ENCODE peak calls at places on chromosomes 4 and X, in nine cellular contexts. One of them, this sample, is unnamed. For H3K36me3, the result is how much of the 10 kb centered on the place peaks cover.

GRCh38 chr4:154465085-154465484 is 26.5 kb downstream of the DCHS2 start:
- DNase-seq in K562: peak
- DNase-seq in tibial nerve: no peak
- DNase-seq in IMR-90: no peak
- DNase-seq in heart left ventricle: no peak
- DNase-seq in stomach: no peak
- DNase-seq in sigmoid colon: no peak
- DNase-seq in H1: no peak
- DNase-seq in suprapubic skin: no peak
- DNase-seq in this sample: no peak

GRCh38 chrX:106707771-106708454 is 18.6 kb upstream of the RNF128 start:
- DNase-seq in suprapubic skin: no peak
- DNase-seq in sigmoid colon: no peak
- DNase-seq in heart left ventricle: no peak
- DNase-seq in stomach: no peak
- DNase-seq in H1: no peak
- DNase-seq in K562: no peak
- DNase-seq in tibial nerve: no peak
- DNase-seq in IMR-90: peak
- DNase-seq in this sample: no peak

GRCh38 chr4:28772066-28772465 is 1911.4 kb downstream of the STIM2 start:
- DNase-seq in tibial nerve: no peak
- DNase-seq in IMR-90: peak
- DNase-seq in stomach: no peak
- DNase-seq in K562: no peak
- DNase-seq in suprapubic skin: no peak
- DNase-seq in heart left ventricle: no peak
- DNase-seq in sigmoid colon: no peak
- DNase-seq in H1: no peak
- DNase-seq in this sample: no peak

GRCh38 chrX:67317725-67318124 is 226.1 kb upstream of the AR start:
- DNase-seq in H1: no peak
- DNase-seq in K562: no peak
- DNase-seq in heart left ventricle: no peak
- DNase-seq in sigmoid colon: no peak
- DNase-seq in suprapubic skin: no peak
- DNase-seq in IMR-90: no peak
- DNase-seq in tibial nerve: no peak
- DNase-seq in stomach: no peak
- DNase-seq in this sample: no peak

GRCh38 chrX:23292979-23293651 is 41.5 kb upstream of the PTCHD1 start:
- DNase-seq in heart left ventricle: no peak
- DNase-seq in sigmoid colon: peak
- DNase-seq in tibial nerve: no peak
- DNase-seq in H1: no peak
- DNase-seq in stomach: no peak
- DNase-seq in suprapubic skin: no peak
- DNase-seq in IMR-90: no peak
- DNase-seq in K562: no peak
- DNase-seq in this sample: no peak

GRCh38 chrX:109716431-109717028 is 16.5 kb downstream of the ACSL4 start:
- DNase-seq in H1: no peak
- DNase-seq in stomach: no peak
- DNase-seq in heart left ventricle: no peak
- DNase-seq in suprapubic skin: no peak
- DNase-seq in sigmoid colon: no peak
- DNase-seq in tibial nerve: no peak
- DNase-seq in K562: no peak
- DNase-seq in IMR-90: peak
- DNase-seq in this sample: no peak

GRCh38 chrX:119753001-119753400 is 5.4 kb upstream of the SOWAHD start:
- DNase-seq in sigmoid colon: no peak
- DNase-seq in K562: no peak
- DNase-seq in suprapubic skin: no peak
- DNase-seq in tibial nerve: no peak
- DNase-seq in heart left ventricle: no peak
- DNase-seq in IMR-90: no peak
- DNase-seq in H1: no peak
- DNase-seq in stomach: no peak
- DNase-seq in this sample: no peak

GRCh38 chr4:185412412-185412811 is 13.4 kb downstream of the UFSP2 start:
- DNase-seq in tibial nerve: no peak
- DNase-seq in H1: no peak
- DNase-seq in heart left ventricle: no peak
- DNase-seq in stomach: no peak
- DNase-seq in sigmoid colon: no peak
- DNase-seq in IMR-90: peak
- DNase-seq in suprapubic skin: no peak
- DNase-seq in K562: no peak
- DNase-seq in this sample: no peak

GRCh38 chrX:126552313-126553022 is at the start of gene DCAF12L1:
- DNase-seq in suprapubic skin: no peak
- DNase-seq in H1: peak
- DNase-seq in IMR-90: no peak
- DNase-seq in K562: no peak
- DNase-seq in stomach: peak
- DNase-seq in sigmoid colon: no peak
- DNase-seq in heart left ventricle: no peak
- DNase-seq in tibial nerve: no peak
- DNase-seq in this sample: no peak

GRCh38 chr4:72505314-72505744 is 63.7 kb downstream of the ADAMTS3 start:
- DNase-seq in tibial nerve: no peak
- DNase-seq in K562: peak
- DNase-seq in suprapubic skin: peak
- DNase-seq in sigmoid colon: no peak
- DNase-seq in IMR-90: peak
- DNase-seq in stomach: no peak
- DNase-seq in H1: peak
- DNase-seq in heart left ventricle: no peak
- DNase-seq in this sample: no peak

GRCh38 chr4:166012129-166013078 is 139.4 kb downstream of the TLL1 start:
- DNase-seq in sigmoid colon: no peak
- DNase-seq in K562: no peak
- DNase-seq in stomach: no peak
- DNase-seq in tibial nerve: no peak
- DNase-seq in suprapubic skin: no peak
- DNase-seq in heart left ventricle: no peak
- DNase-seq in IMR-90: no peak
- DNase-seq in H1: no peak
- DNase-seq in this sample: no peak

GRCh38 chr4:74111990-74112389 is 13.0 kb upstream of the CXCL2 start:
- DNase-seq in IMR-90: peak
- DNase-seq in H1: no peak
- DNase-seq in stomach: no peak
- DNase-seq in sigmoid colon: no peak
- DNase-seq in K562: no peak
- DNase-seq in heart left ventricle: no peak
- DNase-seq in tibial nerve: no peak
- DNase-seq in suprapubic skin: peak
- DNase-seq in this sample: no peak

GRCh38 chrX:31058284-31058683 is 13.6 kb downstream of the FTHL17 start:
- DNase-seq in sigmoid colon: no peak
- DNase-seq in tibial nerve: no peak
- DNase-seq in H1: no peak
- DNase-seq in stomach: no peak
- DNase-seq in suprapubic skin: no peak
- DNase-seq in K562: no peak
- DNase-seq in IMR-90: no peak
- DNase-seq in heart left ventricle: no peak
- DNase-seq in this sample: no peak

GRCh38 chr4:137993232-137993631 is 248.9 kb downstream of the SLC7A11 start:
- DNase-seq in stomach: no peak
- DNase-seq in IMR-90: no peak
- DNase-seq in H1: no peak
- DNase-seq in K562: no peak
- DNase-seq in sigmoid colon: no peak
- DNase-seq in heart left ventricle: no peak
- DNase-seq in suprapubic skin: no peak
- DNase-seq in tibial nerve: no peak
- DNase-seq in this sample: no peak

GRCh38 chr4:16157609-16158503 is 68.4 kb downstream of the TAPT1 start:
- DNase-seq in sigmoid colon: no peak
- DNase-seq in suprapubic skin: no peak
- DNase-seq in K562: no peak
- DNase-seq in heart left ventricle: no peak
- DNase-seq in stomach: no peak
- DNase-seq in IMR-90: no peak
- DNase-seq in tibial nerve: no peak
- DNase-seq in H1: no peak
- DNase-seq in this sample: no peak

DNA sequence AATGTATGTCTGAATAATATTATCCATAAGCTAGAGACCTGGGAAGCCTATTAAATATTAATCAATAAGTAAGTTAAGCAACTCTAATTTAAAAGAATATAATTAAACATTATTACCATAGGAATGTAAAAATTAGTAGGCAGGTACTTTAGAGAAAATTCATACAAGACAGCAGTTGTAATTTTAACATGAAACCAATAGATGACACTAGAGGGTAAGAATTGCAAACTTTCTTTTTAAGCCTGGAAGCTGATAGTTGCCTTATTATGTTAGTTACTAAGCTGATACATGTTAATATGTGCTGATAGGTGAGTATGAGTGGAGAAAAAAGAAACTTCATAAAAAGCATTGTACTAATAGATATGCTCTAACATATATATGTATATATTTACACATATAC is 1157.4 kb downstream of the FAM133A start:
- DNase-seq in tibial nerve: no peak
- DNase-seq in sigmoid colon: no peak
- DNase-seq in stomach: no peak
- DNase-seq in K562: no peak
- DNase-seq in heart left ventricle: no peak
- DNase-seq in H1: no peak
- DNase-seq in IMR-90: peak
- DNase-seq in suprapubic skin: no peak
- DNase-seq in this sample: no peak
- TF ChIP-seq CTCF in tibial nerve: no peak
- TF ChIP-seq CTCF in sigmoid colon: no peak
- TF ChIP-seq CTCF in stomach: no peak
- TF ChIP-seq CTCF in K562: no peak
- TF ChIP-seq CTCF in heart left ventricle: peak
- TF ChIP-seq CTCF in H1: no peak
- TF ChIP-seq CTCF in IMR-90: peak
- TF ChIP-seq CTCF in suprapubic skin: no peak
- TF ChIP-seq CTCF in this sample: no peak

DNA sequence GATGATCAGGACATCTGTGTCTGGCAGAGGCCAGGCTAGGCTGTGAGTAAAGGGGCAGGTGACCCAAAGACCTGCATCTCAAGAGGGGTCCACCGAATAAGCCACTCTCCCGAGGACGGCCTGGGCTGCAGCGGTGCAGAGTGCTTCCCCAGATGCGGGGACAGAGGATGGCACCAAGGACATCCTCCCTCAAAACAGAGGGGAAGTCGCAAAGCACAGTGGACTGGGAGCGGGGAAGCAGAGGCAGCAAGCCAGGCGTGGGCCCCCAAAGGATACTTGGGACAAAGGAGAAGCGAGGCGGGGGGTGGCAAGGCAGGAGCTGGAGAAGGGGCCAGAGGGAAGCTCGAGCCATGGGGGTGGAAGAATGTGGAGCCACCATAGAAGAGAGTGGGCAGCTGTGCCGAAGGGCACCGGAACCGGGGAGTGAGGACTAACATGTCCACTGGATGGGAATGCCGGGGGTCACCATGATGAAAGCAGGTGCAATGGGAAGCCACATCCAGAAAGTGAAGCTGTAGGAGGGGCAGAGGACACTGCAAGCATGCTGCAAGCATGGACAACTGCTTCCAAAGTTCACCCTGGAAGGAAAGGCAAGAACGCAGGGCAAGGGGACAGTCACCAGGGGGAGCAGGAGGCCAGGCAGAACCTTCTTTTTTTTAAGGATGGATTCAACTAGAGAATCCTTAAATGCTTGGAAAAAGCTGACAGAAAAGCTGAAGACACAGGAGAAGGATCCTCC is 169.6 kb downstream of the AFAP1 start:
- DNase-seq in H1: peak
- DNase-seq in stomach: no peak
- DNase-seq in tibial nerve: no peak
- DNase-seq in suprapubic skin: no peak
- DNase-seq in K562: no peak
- DNase-seq in heart left ventricle: peak
- DNase-seq in sigmoid colon: peak
- DNase-seq in IMR-90: peak
- DNase-seq in this sample: no peak
- H3K36me3 ChIP-seq in H1: under half
- H3K36me3 ChIP-seq in stomach: half or more
- H3K36me3 ChIP-seq in tibial nerve: under half
- H3K36me3 ChIP-seq in suprapubic skin: half or more
- H3K36me3 ChIP-seq in K562: under half
- H3K36me3 ChIP-seq in heart left ventricle: half or more
- H3K36me3 ChIP-seq in sigmoid colon: under half
- H3K36me3 ChIP-seq in IMR-90: half or more
- H3K36me3 ChIP-seq in this sample: under half

DNA sequence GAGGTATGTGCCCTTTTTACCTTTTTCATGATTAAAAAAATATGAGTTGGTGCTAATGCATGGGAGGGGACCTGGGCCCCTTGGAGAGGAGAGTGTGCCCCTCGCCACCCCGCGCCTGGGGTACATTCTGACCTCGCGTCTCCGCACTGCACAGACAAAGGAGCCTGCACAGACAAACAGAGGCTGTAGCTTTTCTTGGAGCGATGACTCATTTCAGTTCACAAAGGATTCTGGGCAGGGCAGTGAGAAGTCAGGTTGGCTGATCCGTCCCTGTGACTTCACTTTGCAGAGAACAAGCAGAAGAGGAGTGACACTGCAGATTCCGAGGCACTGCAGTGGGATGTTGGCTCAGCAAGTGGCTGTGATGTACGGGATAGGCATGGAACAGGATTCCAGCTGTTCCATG is 82.9 kb downstream of the STOX2 start:
- DNase-seq in H1: no peak
- DNase-seq in heart left ventricle: peak
- DNase-seq in K562: peak
- DNase-seq in stomach: peak
- DNase-seq in tibial nerve: peak
- DNase-seq in suprapubic skin: peak
- DNase-seq in sigmoid colon: peak
- DNase-seq in IMR-90: peak
- DNase-seq in this sample: no peak
- TF ChIP-seq POLR2A in H1: no peak
- TF ChIP-seq POLR2A in heart left ventricle: peak
- TF ChIP-seq POLR2A in K562: no peak
- TF ChIP-seq POLR2A in stomach: no peak
- TF ChIP-seq POLR2A in tibial nerve: no peak
- TF ChIP-seq POLR2A in suprapubic skin: no peak
- TF ChIP-seq POLR2A in sigmoid colon: no peak
- TF ChIP-seq POLR2A in IMR-90: peak
- TF ChIP-seq POLR2A in this sample: peak

GRCh38 chr4:156977435-156978160 is 6.0 kb upstream of the PDGFC start:
- DNase-seq in heart left ventricle: no peak
- DNase-seq in suprapubic skin: no peak
- DNase-seq in H1: no peak
- DNase-seq in stomach: no peak
- DNase-seq in sigmoid colon: no peak
- DNase-seq in K562: no peak
- DNase-seq in IMR-90: peak
- DNase-seq in tibial nerve: no peak
- DNase-seq in this sample: no peak

GRCh38 chr4:156981262-156981661 is 9.7 kb upstream of the PDGFC start:
- DNase-seq in heart left ventricle: no peak
- DNase-seq in suprapubic skin: no peak
- DNase-seq in tibial nerve: no peak
- DNase-seq in stomach: no peak
- DNase-seq in IMR-90: no peak
- DNase-seq in sigmoid colon: no peak
- DNase-seq in H1: no peak
- DNase-seq in K562: no peak
- DNase-seq in this sample: no peak

GRCh38 chr4:156983366-156983765 is 11.8 kb upstream of the PDGFC start:
- DNase-seq in stomach: no peak
- DNase-seq in IMR-90: peak
- DNase-seq in sigmoid colon: no peak
- DNase-seq in tibial nerve: no peak
- DNase-seq in H1: no peak
- DNase-seq in suprapubic skin: no peak
- DNase-seq in heart left ventricle: no peak
- DNase-seq in K562: no peak
- DNase-seq in this sample: no peak
- TF ChIP-seq CTCF in stomach: peak
- TF ChIP-seq CTCF in IMR-90: peak
- TF ChIP-seq CTCF in sigmoid colon: no peak
- TF ChIP-seq CTCF in tibial nerve: no peak
- TF ChIP-seq CTCF in H1: peak
- TF ChIP-seq CTCF in suprapubic skin: no peak
- TF ChIP-seq CTCF in heart left ventricle: peak
- TF ChIP-seq CTCF in K562: no peak
- TF ChIP-seq CTCF in this sample: peak